ENCODE peak calls at places on chromosomes 1 and 21, in ten cellular contexts. D is CD8-positive, alpha-beta T cell; I is Panc1; P is HFF-Myc; Z is WTC11; F is IMR-90; V is H9; J is kidney epithelial cell; X is cardiac muscle cell; S is right lobe of liver. W is an unnamed sample.

GRCh38 chr1:166069390-166069789 is 97.4 kb downstream of the FAM78B start:
- DNase-seq in S (no peak), X (no peak), V (no peak), Z (no peak), F (no peak), P (no peak), J (no peak), I (no peak), D (no peak), W (no peak)

GRCh38 chr1:201119206-201119814 is 7.1 kb upstream of the CACNA1S start:
- DNase-seq in Z (peak), D (peak), P (no peak), V (peak), S (no peak), I (no peak), J (no peak), X (peak), F (peak), W (no peak)

GRCh38 chr1:22916469-22916817 is 56.2 kb downstream of the LACTBL1 start:
- DNase-seq in X (no peak), P (no peak), S (peak), F (no peak), V (no peak), J (no peak), I (no peak), Z (no peak), D (no peak), W (no peak)

GRCh38 chr21:42102063-42102462 is 30.9 kb downstream of the UMODL1 start:
- DNase-seq in F (no peak), S (no peak), J (peak), V (no peak), Z (no peak), D (no peak), X (no peak), P (no peak), I (no peak), W (no peak)

GRCh38 chr21:15743593-15743992 is 13.8 kb downstream of the USP25 start:
- DNase-seq in F (no peak), D (no peak), Z (no peak), V (no peak), P (no peak), J (no peak), I (no peak), X (no peak), S (no peak), W (no peak)

GRCh38 chr1:188364927-188365449 is 1536.2 kb downstream of the PLA2G4A start:
- DNase-seq in J (no peak), V (no peak), F (no peak), I (no peak), P (no peak), Z (no peak), S (no peak), D (no peak), X (no peak), W (no peak)

GRCh38 chr1:89070509-89070908 is 5.5 kb upstream of the GBP1 start:
- DNase-seq in V (no peak), J (no peak), D (no peak), F (no peak), I (no peak), P (no peak), Z (no peak), S (no peak), X (no peak), W (no peak)

GRCh38 chr1:53362270-53362669 is 34.4 kb upstream of the LRP8 start:
- DNase-seq in F (no peak), V (peak), J (no peak), P (no peak), Z (peak), D (no peak), I (no peak), S (no peak), X (no peak), W (peak)

GRCh38 chr1:84078108-84078823 is 65.8 kb upstream of the PRKACB start:
- DNase-seq in Z (no peak), F (peak), P (no peak), J (no peak), D (peak), S (peak), V (no peak), I (no peak), X (peak), W (no peak)

GRCh38 chr1:231055271-231055670 is 15.2 kb upstream of the FAM89A start:
- DNase-seq in P (no peak), F (no peak), X (no peak), D (no peak), I (no peak), V (no peak), Z (no peak), S (no peak), J (no peak), W (no peak)
- TF ChIP-seq CTCF in P (no peak), F (no peak), X (no peak), D (no peak), I (no peak), V (no peak), Z (no peak), S (no peak), J (no peak), W (no peak)

GRCh38 chr1:17140279-17140678 is 21.0 kb upstream of the PADI2 start:
- DNase-seq in I (no peak), D (no peak), S (no peak), F (no peak), V (no peak), P (no peak), X (peak), J (no peak), Z (no peak), W (no peak)
- TF ChIP-seq CTCF in I (no peak), D (no peak), S (no peak), F (no peak), V (no peak), P (no peak), X (no peak), J (no peak), Z (no peak), W (no peak)

DNA sequence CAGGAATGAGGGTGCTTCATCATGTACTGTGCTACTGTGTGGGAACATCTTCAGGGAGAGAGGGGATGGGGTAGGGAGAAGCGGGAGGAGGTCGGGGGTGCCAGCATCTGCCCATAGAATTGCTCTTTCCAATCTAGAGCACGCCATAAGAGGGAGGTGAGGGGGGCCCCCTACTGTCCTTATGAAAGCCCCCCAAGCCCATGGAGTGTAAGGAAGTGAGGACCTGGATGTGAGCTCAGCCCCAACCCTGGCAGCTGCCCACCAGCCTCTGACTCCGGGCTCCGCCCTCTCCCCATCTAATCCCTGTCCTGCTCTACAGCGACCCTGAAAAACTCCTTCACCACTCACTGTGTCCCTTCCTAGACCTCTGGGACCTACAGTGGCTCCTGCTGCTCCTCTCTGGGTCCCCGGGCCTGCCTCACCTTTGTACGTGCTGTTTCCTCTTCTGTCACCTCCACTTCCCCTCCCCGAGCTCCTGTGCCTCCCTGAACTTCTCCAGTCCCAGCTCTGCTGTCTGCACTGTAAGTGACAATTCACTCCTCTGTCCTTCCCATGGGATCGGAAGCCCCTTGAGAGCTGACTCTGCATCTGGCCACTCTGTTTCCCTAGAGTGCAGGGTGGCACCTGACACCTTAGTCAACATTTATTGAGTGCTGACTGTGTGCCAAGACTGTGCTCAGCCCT is 269.4 kb downstream of the PTPRU start:
- DNase-seq in F (no peak), D (no peak), Z (no peak), X (no peak), J (no peak), S (peak), V (peak), P (no peak), I (no peak), W (no peak)
- TF ChIP-seq CTCF in F (no peak), D (no peak), Z (no peak), X (no peak), J (no peak), S (no peak), V (no peak), P (no peak), I (no peak), W (no peak)

DNA sequence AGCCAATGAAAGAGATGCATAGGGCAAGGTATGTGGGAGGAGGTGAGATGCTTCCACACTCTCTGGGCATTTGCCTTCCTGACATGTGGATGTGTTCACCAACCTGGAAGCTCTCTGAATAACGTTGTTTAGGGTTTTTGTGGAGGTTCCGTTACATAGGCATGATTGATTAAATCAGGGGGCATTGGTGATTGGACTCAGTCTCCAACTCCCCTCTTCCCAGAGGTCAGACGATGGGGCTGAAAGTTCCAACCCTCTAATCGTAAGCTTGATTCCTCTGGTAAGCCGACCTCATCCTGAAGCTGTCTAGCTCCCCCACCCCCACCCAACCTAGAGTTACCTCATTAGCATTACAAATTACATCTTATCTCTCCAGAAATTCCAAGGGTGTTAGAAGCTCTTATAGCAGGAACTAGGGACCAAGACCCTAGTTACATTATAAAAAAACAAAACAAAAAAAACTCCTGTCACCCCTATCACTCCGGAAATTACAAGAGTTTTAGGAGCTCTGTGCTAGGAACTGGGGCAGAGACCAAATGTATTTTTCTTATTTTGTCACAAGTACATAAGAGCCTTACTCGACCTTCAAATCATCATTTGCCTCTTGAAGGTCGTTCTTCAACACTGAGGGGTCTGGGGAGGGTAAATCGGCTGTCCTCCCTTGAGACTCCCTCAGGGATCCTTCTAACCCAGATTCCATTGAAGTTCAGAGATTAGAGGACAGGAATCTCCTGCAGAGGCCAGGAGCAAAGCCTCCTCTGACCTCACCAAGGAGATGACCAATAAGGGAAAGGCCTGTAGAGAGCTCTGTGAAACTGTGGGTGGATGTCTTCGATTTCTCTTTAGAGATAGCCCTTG is 58.2 kb downstream of the DNTTIP2 start:
- DNase-seq in X (peak), J (no peak), V (peak), I (no peak), F (no peak), S (no peak), D (no peak), P (no peak), Z (no peak), W (no peak)
- TF ChIP-seq CTCF in X (no peak), J (no peak), V (no peak), I (no peak), F (no peak), S (no peak), D (no peak), P (no peak), Z (no peak), W (no peak)

GRCh38 chr1:51268675-51269033 is 32.6 kb downstream of the RNF11 start:
- DNase-seq in Z (no peak), V (no peak), J (no peak), S (no peak), P (no peak), D (no peak), F (no peak), X (peak), I (no peak), W (no peak)
- TF ChIP-seq CTCF in Z (no peak), V (no peak), J (no peak), S (no peak), P (no peak), D (no peak), F (no peak), X (no peak), I (no peak), W (no peak)

W was measured in upper lobe of right lung.